ENCODE peak calls at places on chromosomes 5 and 9, in five cellular contexts. W is A549, M is transverse colon, C is brain microvascular endothelial cell, Z is psoas muscle. D is an unnamed sample.

GRCh38 chr9:98706651-98707103 is 2.1 kb downstream of the GABBR2 start:
- DNase-seq in C (peak; percentile 3), Z (no peak), W (no peak), M (no peak), D (no peak)

GRCh38 chr5:102622244-102622643 is 123.4 kb upstream of the SLCO6A1 start:
- DNase-seq in W (no peak), M (no peak), Z (no peak), C (no peak), D (no peak)

GRCh38 chr5:60287174-60287771 is 393.7 kb upstream of the PDE4D start:
- DNase-seq in M (peak; percentile 26), Z (peak; percentile 12), W (peak; percentile 18), C (peak; percentile 61), D (no peak)

GRCh38 chr9:128523199-128523925 is 18.8 kb downstream of the GLE1 start:
- DNase-seq in W (no peak), Z (no peak), C (peak; percentile 32), M (no peak), D (no peak)

GRCh38 chr9:98551511-98552286 is 157.0 kb downstream of the GABBR2 start:
- DNase-seq in C (peak; percentile 46), M (no peak), W (no peak), Z (no peak), D (no peak)

GRCh38 chr5:74182603-74183002 is 457.9 kb downstream of the ENC1 start:
- DNase-seq in Z (no peak), C (no peak), W (no peak), M (no peak), D (no peak)

GRCh38 chr9:13988944-13989343 is 325.0 kb downstream of the NFIB start:
- DNase-seq in C (no peak), M (no peak), Z (no peak), W (no peak), D (no peak)

GRCh38 chr9:126671381-126671831 is 57.7 kb downstream of the LMX1B start:
- DNase-seq in Z (no peak), C (no peak), W (no peak), M (no peak), D (no peak)

GRCh38 chr5:73940026-73940425 is 314.0 kb downstream of the ARHGEF28 start:
- DNase-seq in Z (no peak), M (no peak), C (peak; percentile 58), W (no peak), D (no peak)

GRCh38 chr5:123086376-123087055 is 2.5 kb upstream of the PRDM6 start:
- DNase-seq in C (no peak), M (no peak), W (no peak), Z (no peak), D (no peak)

GRCh38 chr9:124553738-124554137 is 46.5 kb upstream of the NR5A1 start:
- DNase-seq in W (no peak), C (peak; percentile 81), M (no peak), Z (no peak), D (no peak)

GRCh38 chr9:129887210-129888084 is 52.2 kb downstream of the USP20 start:
- DNase-seq in Z (no peak), M (peak; percentile 45), W (no peak), C (peak; percentile 73), D (no peak)

GRCh38 chr9:127661342-127661741 is 45.4 kb upstream of the CFAP157 start:
- DNase-seq in W (no peak), C (no peak), Z (no peak), M (peak; percentile 27), D (no peak)

GRCh38 chr5:163193886-163194285 is 243.5 kb upstream of the CCNG1 start:
- DNase-seq in W (no peak), Z (no peak), M (no peak), C (no peak), D (no peak)

GRCh38 chr5:38265546-38266179 is 7.3 kb downstream of the EGFLAM start:
- DNase-seq in W (peak; percentile 51), C (peak; percentile 65), M (peak; percentile 39), Z (peak; percentile 34), D (no peak)

GRCh38 chr9:18142964-18143363 is 331.0 kb upstream of the ADAMTSL1 start:
- DNase-seq in C (no peak), W (no peak), Z (no peak), M (no peak), D (no peak)
- TF ChIP-seq CTCF in C (peak; percentile 58), W (no peak), Z (no peak), M (peak; percentile 25), D (no peak)

DNA sequence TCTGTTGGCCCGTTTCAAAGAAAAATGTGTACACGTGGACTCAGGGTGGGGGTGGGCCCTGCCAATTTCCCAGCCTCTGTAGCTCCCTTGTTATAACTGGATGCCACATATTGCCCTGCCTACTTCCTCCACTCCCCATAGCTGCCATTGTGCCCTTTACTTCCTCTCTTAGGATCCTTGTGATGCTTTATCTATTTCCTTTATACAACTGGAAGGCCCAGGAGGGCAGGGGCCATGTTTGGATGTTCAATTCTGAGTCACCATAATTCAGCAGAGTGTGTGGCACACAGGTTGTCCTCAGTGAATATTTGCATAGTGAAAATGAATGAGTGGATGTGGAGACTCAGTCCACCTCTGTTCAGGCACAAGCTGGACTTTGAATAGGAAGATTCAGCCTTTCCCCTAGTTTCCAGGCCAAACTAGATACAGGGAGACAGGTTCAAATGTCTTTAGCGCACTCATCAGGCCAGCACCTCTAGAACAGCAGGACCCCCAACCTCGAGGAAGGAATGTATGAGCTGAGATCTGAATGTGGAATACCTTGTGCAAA is 10.6 kb upstream of the FEM1C start:
- DNase-seq in C (no peak), Z (no peak), W (no peak), M (no peak), D (no peak)
- H3K4me3 ChIP-seq in C (no peak overlapping the region), Z (no peak overlapping the region), W (no peak overlapping the region), M (no peak overlapping the region), D (no peak overlapping the region)

DNA sequence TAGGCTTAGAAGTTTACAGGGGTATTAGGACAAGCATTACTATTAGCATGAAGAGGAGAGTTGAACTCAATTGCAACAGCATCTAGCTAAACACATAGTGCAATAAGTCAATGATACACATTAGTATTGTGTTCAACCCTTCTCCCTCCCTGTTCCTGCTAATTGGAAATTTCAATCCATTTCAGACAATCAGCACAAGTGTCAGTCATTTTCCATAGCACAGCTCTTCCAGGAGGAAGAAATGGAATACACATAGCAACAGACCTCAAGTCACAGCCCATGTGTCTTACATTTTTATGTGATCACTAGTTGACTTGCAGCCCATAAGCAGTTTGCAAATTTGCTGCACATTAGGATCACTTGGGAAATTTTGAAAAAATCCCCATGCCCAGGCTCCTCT is 636.9 kb downstream of the TLE4 start:
- DNase-seq in M (no peak), W (no peak), Z (no peak), C (no peak), D (no peak)
- H3K27ac ChIP-seq in M (no peak overlapping the region), W (no peak overlapping the region), Z (no peak overlapping the region), C (no peak overlapping the region), D (no peak overlapping the region)

GRCh38 chr9:136791466-136792276 is 527 bp downstream of the TMEM141 start:
- DNase-seq in C (no peak), Z (peak; percentile 50), M (peak; percentile 87), W (no peak), D (no peak)
- TF ChIP-seq CTCF in C (peak; percentile 94), Z (peak; percentile 74), M (peak; percentile 99), W (peak; percentile 100), D (peak; percentile 95)

GRCh38 chr5:18744441-18744840 is 1110.2 kb downstream of the TAF11L14 start:
- DNase-seq in M (no peak), W (no peak), C (no peak), Z (no peak), D (no peak)

GRCh38 chr5:18742830-18743229 is 1108.6 kb downstream of the TAF11L14 start:
- DNase-seq in Z (no peak), C (no peak), W (no peak), M (no peak), D (no peak)

GRCh38 chr5:18744990-18745590 is 1110.8 kb downstream of the TAF11L14 start:
- DNase-seq in Z (no peak), W (no peak), C (no peak), M (peak; percentile 42), D (no peak)

GRCh38 chr5:18745988-18746615 is 1111.8 kb downstream of the TAF11L14 start:
- DNase-seq in W (peak; percentile 20), Z (no peak), C (no peak), M (peak; percentile 37), D (no peak)

GRCh38 chr5:18745591-18745987 is 1111.3 kb downstream of the TAF11L14 start:
- DNase-seq in Z (no peak), C (no peak), W (peak; percentile 1), M (peak; percentile 18), D (no peak)
- H3K4me3 ChIP-seq in Z (peak overlapping the region; percentile 62), C (no peak overlapping the region), W (peak overlapping the region; percentile 46), M (peak overlapping the region; percentile 36), D (peak overlapping the region; percentile 66)

GRCh38 chr9:87214991-87215390 is 267.7 kb upstream of the GAS1 start:
- DNase-seq in W (no peak), C (no peak), M (no peak), Z (no peak), D (no peak)
- H3K27ac ChIP-seq in W (no peak overlapping the region), C (no peak overlapping the region), M (no peak overlapping the region), Z (no peak overlapping the region), D (no peak overlapping the region)

DNA sequence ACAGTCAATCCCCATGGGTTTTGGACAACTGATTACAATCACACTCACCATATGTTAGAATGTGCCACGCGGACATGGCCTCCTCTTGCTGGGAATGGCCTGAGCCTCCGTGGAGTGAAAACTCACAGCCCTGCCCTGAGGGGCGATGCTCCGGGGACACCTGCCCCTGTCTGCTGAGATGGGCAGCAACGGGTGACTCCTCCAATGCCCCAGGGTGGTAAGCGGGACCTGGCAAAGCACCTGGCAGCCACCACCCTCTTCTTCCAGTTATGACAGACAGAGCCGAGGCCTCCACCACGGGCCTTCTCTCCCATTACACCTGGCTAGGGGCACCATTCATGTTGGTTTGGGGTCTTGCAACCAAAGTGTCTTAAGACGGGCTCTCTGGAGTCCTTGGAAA is 94.9 kb upstream of the COL5A1 start:
- DNase-seq in M (no peak), C (no peak), Z (no peak), W (no peak), D (no peak)
- TF ChIP-seq CTCF in M (no peak), C (no peak), Z (no peak), W (no peak), D (no peak)

DNA sequence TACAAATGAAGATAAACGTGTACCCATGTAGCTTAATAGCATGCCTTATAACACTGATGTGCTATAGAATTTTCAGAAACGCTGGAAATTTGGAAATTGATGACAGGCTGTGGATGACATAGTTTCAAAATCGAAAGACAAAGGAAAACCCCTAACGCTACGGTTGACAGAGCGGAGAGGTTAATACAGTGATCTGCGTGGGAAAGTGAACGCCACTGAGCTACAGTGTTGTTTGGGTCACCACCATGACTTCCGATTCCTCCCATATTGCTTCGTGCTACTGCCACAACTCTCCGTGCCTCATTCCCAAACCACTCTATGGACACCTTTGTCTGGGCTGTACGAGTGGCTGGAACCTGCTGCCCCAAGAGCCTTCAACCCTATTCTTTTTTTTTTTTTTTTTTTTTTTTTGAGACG is 7.3 kb downstream of the OTP start:
- DNase-seq in C (no peak), M (no peak), W (no peak), Z (no peak), D (no peak)
- H3K4me3 ChIP-seq in C (no peak overlapping the region), M (no peak overlapping the region), W (peak overlapping the region; percentile 72), Z (peak overlapping the region; percentile 66), D (peak overlapping the region; percentile 73)